ENCODE peak calls at places on chromosomes 11 and 22, in six cellular contexts. C is WTC11; H is foreskin fibroblast; B is NCI-H1105 treated with DMSO at 0.1 percent for 48 hours; D is progenitor cell of endocrine pancreas; A is activated effector memory CD4-positive, alpha-beta T cell treated with anti-CD3 and anti-CD28 coated beads, Interleukin-2, amount 50 U/mL, for 16 hours. E is an unnamed sample.

GRCh38 chr11:34255101-34255500 is 102.7 kb downstream of the ABTB2 start:
- DNase-seq in C (no peak), H (no peak), B (no peak), D (no peak), A (no peak), E (no peak)

GRCh38 chr22:25102722-25103121 is 96.9 kb upstream of the CRYBB3 start:
- DNase-seq in C (no peak), H (no peak), B (no peak), D (no peak), A (no peak), E (no peak)

GRCh38 chr22:36027579-36027959 is 1.1 kb downstream of the RBFOX2 start:
- DNase-seq in C (no peak), H (peak; percentile 43), B (no peak), D (no peak), A (no peak), E (no peak)

GRCh38 chr22:37100589-37101127 is 8.9 kb downstream of the TMPRSS6 start:
- DNase-seq in C (no peak), H (no peak), B (no peak), D (no peak), A (peak; percentile 70), E (no peak)

GRCh38 chr11:46369458-46370152 is 11.9 kb upstream of the MDK start:
- DNase-seq in C (peak; percentile 82), H (peak; percentile 83), B (peak; percentile 32), D (peak; percentile 63), A (peak; percentile 83), E (no peak)

GRCh38 chr22:35376728-35377472 is 4.0 kb upstream of the HMOX1 start:
- DNase-seq in C (peak; percentile 94), H (peak; percentile 99), B (peak; percentile 71), D (peak; percentile 75), A (peak; percentile 76), E (peak; percentile 99)

GRCh38 chr11:93489841-93490240 is 53.4 kb downstream of the SMCO4 start:
- DNase-seq in C (no peak), H (no peak), B (no peak), D (no peak), A (no peak), E (no peak)

GRCh38 chr11:47917643-47918369 is 62.6 kb upstream of the PTPRJ start:
- DNase-seq in C (peak; percentile 35), H (peak; percentile 67), B (peak; percentile 92), D (no peak), A (peak; percentile 61), E (peak; percentile 48)

GRCh38 chr11:78828582-78829520 is 254.2 kb upstream of the NARS2 start:
- DNase-seq in C (no peak), H (no peak), B (no peak), D (no peak), A (no peak), E (no peak)

GRCh38 chr11:62592216-62592815 is 993 bp upstream of the TUT1 start:
- DNase-seq in C (no peak), H (no peak), B (no peak), D (no peak), A (no peak), E (no peak)

GRCh38 chr22:33958741-33959140 is 38.5 kb upstream of the LARGE1 start:
- DNase-seq in C (no peak), H (no peak), B (no peak), D (no peak), A (no peak), E (no peak)

GRCh38 chr11:45450189-45450588 is 164.0 kb upstream of the SYT13 start:
- DNase-seq in C (no peak), H (peak; percentile 49), B (no peak), D (no peak), A (no peak), E (no peak)

GRCh38 chr22:46354993-46355305 is 19.4 kb downstream of the TRMU start:
- DNase-seq in C (no peak), H (no peak), B (no peak), D (no peak), A (no peak), E (no peak)

GRCh38 chr22:40593460-40594273 is 42.9 kb downstream of the MRTFA start:
- DNase-seq in C (no peak), H (no peak), B (no peak), D (no peak), A (no peak), E (no peak)

GRCh38 chr11:74504100-74504691 is 10.7 kb upstream of the LIPT2 start:
- DNase-seq in C (no peak), H (no peak), B (no peak), D (no peak), A (no peak), E (no peak)

E was measured in GM04504.